ENCODE peak calls at places on chromosomes 2 and 18, in eight cellular contexts. T, S, N, J, R, I, F and A are unnamed samples.

GRCh38 chr2:69043736-69044400 is 30.9 kb downstream of the ANTXR1 start:
- DNase-seq in T (no peak), S (no peak), N (no peak), J (no peak), R (no peak), I (no peak), F (no peak), A (peak)

GRCh38 chr2:144403940-144404339 is 116.0 kb downstream of the ZEB2 start:
- DNase-seq in T (no peak), S (no peak), N (no peak), J (no peak), R (no peak), I (peak), F (no peak), A (no peak)

GRCh38 chr2:2152451-2152850 is 178.6 kb downstream of the MYT1L start:
- DNase-seq in T (no peak), S (no peak), N (no peak), J (no peak), R (no peak), I (no peak), F (no peak), A (no peak)

GRCh38 chr2:127528487-127528886 is 2.2 kb upstream of the IWS1 start:
- DNase-seq in T (no peak), S (no peak), N (no peak), J (no peak), R (no peak), I (no peak), F (no peak), A (no peak)

GRCh38 chr2:224957540-224958465 is 84.5 kb downstream of the DOCK10 start:
- DNase-seq in T (no peak), S (no peak), N (no peak), J (no peak), R (no peak), I (no peak), F (peak), A (peak)

GRCh38 chr2:70552501-70553333 is 909 bp downstream of the TGFA start:
- DNase-seq in T (no peak), S (no peak), N (no peak), J (no peak), R (peak), I (no peak), F (no peak), A (peak)

GRCh38 chr2:76692896-76693295 is 829.3 kb downstream of the LRRTM4 start:
- DNase-seq in T (no peak), S (no peak), N (no peak), J (no peak), R (no peak), I (no peak), F (no peak), A (no peak)

GRCh38 chr2:73105511-73105971 is 7.2 kb downstream of the RAB11FIP5 start:
- DNase-seq in T (no peak), S (no peak), N (no peak), J (no peak), R (no peak), I (no peak), F (no peak), A (no peak)

GRCh38 chr2:122163596-122163995 is 408.1 kb downstream of the TSN start:
- DNase-seq in T (no peak), S (no peak), N (no peak), J (no peak), R (no peak), I (no peak), F (no peak), A (no peak)

GRCh38 chr18:75482880-75483279 is 55.4 kb upstream of the SMIM21 start:
- DNase-seq in T (no peak), S (no peak), N (no peak), J (no peak), R (no peak), I (no peak), F (no peak), A (no peak)

GRCh38 chr2:141888987-141889555 is 241.7 kb downstream of the LRP1B start:
- DNase-seq in T (no peak), S (no peak), N (no peak), J (no peak), R (no peak), I (no peak), F (no peak), A (no peak)

GRCh38 chr2:96112501-96113366 is 3.6 kb downstream of the ADRA2B start:
- DNase-seq in T (no peak), S (no peak), N (no peak), J (no peak), R (no peak), I (no peak), F (no peak), A (no peak)

GRCh38 chr2:100588071-100588786 is 25.4 kb downstream of the PDCL3 start:
- DNase-seq in T (peak), S (no peak), N (no peak), J (no peak), R (no peak), I (no peak), F (peak), A (no peak)

GRCh38 chr2:127398239-127398590 is 10.4 kb upstream of the MAP3K2 start:
- DNase-seq in T (peak), S (peak), N (no peak), J (peak), R (peak), I (peak), F (no peak), A (no peak)

GRCh38 chr2:63486861-63487290 is 101.4 kb downstream of the WDPCP start:
- DNase-seq in T (no peak), S (no peak), N (no peak), J (no peak), R (no peak), I (no peak), F (no peak), A (no peak)

GRCh38 chr2:66982766-66983165 is 414.4 kb upstream of the ETAA1 start:
- DNase-seq in T (no peak), S (no peak), N (no peak), J (no peak), R (no peak), I (no peak), F (no peak), A (no peak)

GRCh38 chr2:140695163-140695562 is 1435.7 kb downstream of the LRP1B start:
- DNase-seq in T (no peak), S (no peak), N (no peak), J (no peak), R (no peak), I (peak), F (no peak), A (no peak)

GRCh38 chr18:44681039-44681595 is 429 bp downstream of the SETBP1 start:
- DNase-seq in T (no peak), S (peak), N (no peak), J (no peak), R (no peak), I (no peak), F (no peak), A (no peak)

GRCh38 chr18:44682181-44682870 is 1.6 kb downstream of the SETBP1 start:
- DNase-seq in T (no peak), S (no peak), N (no peak), J (peak), R (no peak), I (no peak), F (no peak), A (no peak)

GRCh38 chr18:44682871-44683221 is 2.2 kb downstream of the SETBP1 start:
- DNase-seq in T (no peak), S (no peak), N (no peak), J (peak), R (peak), I (no peak), F (no peak), A (no peak)

GRCh38 chr18:44680271-44681038 is at the start of gene SETBP1:
- DNase-seq in T (peak), S (peak), N (no peak), J (peak), R (peak), I (no peak), F (no peak), A (peak)

GRCh38 chr18:44681611-44682010 is 923 bp downstream of the SETBP1 start:
- DNase-seq in T (no peak), S (no peak), N (no peak), J (no peak), R (no peak), I (no peak), F (no peak), A (no peak)
- H3K27ac ChIP-seq in T (peak), S (no peak), N (no peak), J (peak), R (peak), I (no peak), F (peak), A (peak)

GRCh38 chr2:98464772-98465310 is 20.2 kb downstream of the INPP4A start:
- DNase-seq in T (no peak), S (no peak), N (no peak), J (peak), R (no peak), I (no peak), F (peak), A (no peak)

GRCh38 chr2:98463988-98464771 is 19.5 kb downstream of the INPP4A start:
- DNase-seq in T (no peak), S (no peak), N (no peak), J (peak), R (peak), I (no peak), F (no peak), A (no peak)

GRCh38 chr2:98467652-98468051 is 23.0 kb downstream of the INPP4A start:
- DNase-seq in T (no peak), S (no peak), N (no peak), J (no peak), R (no peak), I (no peak), F (no peak), A (no peak)

GRCh38 chr2:98467082-98467536 is 22.5 kb downstream of the INPP4A start:
- DNase-seq in T (no peak), S (no peak), N (no peak), J (peak), R (no peak), I (no peak), F (no peak), A (no peak)

GRCh38 chr2:98465456-98466201 is 21.0 kb downstream of the INPP4A start:
- DNase-seq in T (no peak), S (no peak), N (no peak), J (peak), R (peak), I (no peak), F (peak), A (no peak)
- TF ChIP-seq EP300 in T (no peak), S (no peak), N (no peak), J (no peak), R (no peak), I (no peak), F (peak), A (no peak)

GRCh38 chr18:43192408-43192807 is 76.9 kb upstream of the RIT2 start:
- DNase-seq in T (no peak), S (no peak), N (no peak), J (no peak), R (no peak), I (no peak), F (no peak), A (no peak)

GRCh38 chr18:43195421-43195820 is 79.9 kb upstream of the RIT2 start:
- DNase-seq in T (no peak), S (no peak), N (no peak), J (no peak), R (no peak), I (no peak), F (no peak), A (no peak)

DNA sequence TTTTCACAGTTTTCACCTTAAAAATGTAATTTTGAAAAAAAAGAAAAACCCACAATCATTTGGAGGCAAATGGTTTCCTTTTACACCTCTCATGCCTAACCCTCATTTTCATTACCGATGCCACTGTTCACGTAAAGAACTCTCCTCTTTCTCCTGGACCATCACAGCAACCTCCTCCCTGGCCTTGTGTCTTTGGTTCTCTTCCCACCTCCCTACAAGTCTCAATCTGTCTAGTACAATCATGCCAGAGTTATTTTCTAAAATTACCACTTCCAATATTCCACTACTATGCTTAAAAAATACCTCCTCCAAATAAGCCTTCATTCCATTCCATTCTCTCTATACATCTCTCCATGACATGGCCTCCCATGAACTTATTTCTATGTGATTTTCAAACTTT is 77.9 kb upstream of the RIT2 start:
- DNase-seq in T (no peak), S (no peak), N (no peak), J (no peak), R (no peak), I (no peak), F (no peak), A (no peak)
- H3K27ac ChIP-seq in T (no peak), S (no peak), N (no peak), J (no peak), R (no peak), I (no peak), F (no peak), A (no peak)

GRCh38 chr18:58291131-58291530 is 247.1 kb downstream of the NEDD4L start:
- DNase-seq in T (no peak), S (no peak), N (no peak), J (no peak), R (no peak), I (no peak), F (no peak), A (no peak)
- TF ChIP-seq EP300 in T (no peak), S (no peak), N (no peak), J (no peak), R (no peak), I (no peak), F (no peak), A (no peak)

GRCh38 chr18:31278609-31279071 is 39.3 kb upstream of the DSG1 start:
- DNase-seq in T (no peak), S (no peak), N (no peak), J (no peak), R (no peak), I (peak), F (no peak), A (no peak)

GRCh38 chr18:31270578-31270977 is 47.4 kb upstream of the DSG1 start:
- DNase-seq in T (no peak), S (no peak), N (no peak), J (no peak), R (no peak), I (no peak), F (no peak), A (no peak)

GRCh38 chr18:31275722-31276463 is 42.1 kb upstream of the DSG1 start:
- DNase-seq in T (no peak), S (peak), N (no peak), J (no peak), R (no peak), I (no peak), F (no peak), A (no peak)

GRCh38 chr18:31273812-31274527 is 44.0 kb upstream of the DSG1 start:
- DNase-seq in T (no peak), S (no peak), N (no peak), J (no peak), R (no peak), I (peak), F (no peak), A (no peak)

DNA sequence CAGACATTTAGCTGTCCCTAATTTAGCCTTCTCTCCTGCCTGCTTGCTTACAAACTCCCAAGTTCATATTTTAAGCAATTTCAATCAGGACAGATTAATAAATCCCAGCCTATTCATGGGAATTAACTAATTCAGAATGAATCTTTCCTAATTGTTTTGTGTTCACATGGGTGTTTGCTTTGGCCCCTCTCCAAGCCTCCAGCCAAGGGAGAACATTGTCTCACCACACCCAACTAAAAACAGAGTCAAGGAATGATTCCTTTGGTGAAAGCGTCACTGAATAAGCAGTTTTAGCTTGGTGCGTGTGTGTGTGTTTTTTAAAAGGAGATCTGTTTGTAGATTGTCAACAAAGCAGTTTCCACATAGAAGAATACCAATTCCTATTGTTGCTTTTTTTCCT is 43.0 kb upstream of the DSG1 start:
- DNase-seq in T (no peak), S (peak), N (no peak), J (no peak), R (peak), I (peak), F (no peak), A (no peak)
- H3K27ac ChIP-seq in T (peak), S (no peak), N (no peak), J (no peak), R (no peak), I (no peak), F (no peak), A (peak)

DNA sequence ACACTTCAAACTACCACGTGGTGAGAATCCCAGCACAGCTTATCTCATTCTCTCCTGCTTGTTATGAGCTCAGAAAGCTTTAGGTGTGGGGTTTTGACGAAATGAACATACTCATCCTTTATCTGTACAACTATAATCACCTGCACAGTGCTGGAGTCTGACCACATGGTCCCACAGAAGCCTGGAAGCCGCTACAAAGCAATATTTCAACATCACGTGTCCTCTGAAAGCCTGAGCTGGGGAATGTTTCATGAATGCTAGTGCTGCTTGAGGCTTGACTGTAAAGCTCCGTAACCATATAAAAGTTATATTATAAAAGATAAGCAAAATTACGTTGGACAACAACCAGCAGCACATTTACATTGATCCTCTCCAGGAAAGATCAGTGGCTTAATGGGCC is 43.9 kb downstream of the PIEZO2 start:
- DNase-seq in T (no peak), S (no peak), N (no peak), J (no peak), R (no peak), I (no peak), F (no peak), A (no peak)
- TF ChIP-seq EP300 in T (no peak), S (no peak), N (no peak), J (no peak), R (no peak), I (no peak), F (no peak), A (no peak)

GRCh38 chr18:70373062-70373519 is 84.2 kb downstream of the SOCS6 start:
- DNase-seq in T (no peak), S (peak), N (no peak), J (no peak), R (no peak), I (peak), F (no peak), A (no peak)

GRCh38 chr18:70371908-70372307 is 83.1 kb downstream of the SOCS6 start:
- DNase-seq in T (no peak), S (no peak), N (no peak), J (no peak), R (no peak), I (no peak), F (no peak), A (no peak)

GRCh38 chr18:70374154-70374553 is 85.3 kb downstream of the SOCS6 start:
- DNase-seq in T (no peak), S (no peak), N (no peak), J (no peak), R (no peak), I (no peak), F (no peak), A (no peak)

GRCh38 chr18:70371085-70371735 is 82.4 kb downstream of the SOCS6 start:
- DNase-seq in T (no peak), S (no peak), N (no peak), J (no peak), R (no peak), I (no peak), F (no peak), A (no peak)

DNA sequence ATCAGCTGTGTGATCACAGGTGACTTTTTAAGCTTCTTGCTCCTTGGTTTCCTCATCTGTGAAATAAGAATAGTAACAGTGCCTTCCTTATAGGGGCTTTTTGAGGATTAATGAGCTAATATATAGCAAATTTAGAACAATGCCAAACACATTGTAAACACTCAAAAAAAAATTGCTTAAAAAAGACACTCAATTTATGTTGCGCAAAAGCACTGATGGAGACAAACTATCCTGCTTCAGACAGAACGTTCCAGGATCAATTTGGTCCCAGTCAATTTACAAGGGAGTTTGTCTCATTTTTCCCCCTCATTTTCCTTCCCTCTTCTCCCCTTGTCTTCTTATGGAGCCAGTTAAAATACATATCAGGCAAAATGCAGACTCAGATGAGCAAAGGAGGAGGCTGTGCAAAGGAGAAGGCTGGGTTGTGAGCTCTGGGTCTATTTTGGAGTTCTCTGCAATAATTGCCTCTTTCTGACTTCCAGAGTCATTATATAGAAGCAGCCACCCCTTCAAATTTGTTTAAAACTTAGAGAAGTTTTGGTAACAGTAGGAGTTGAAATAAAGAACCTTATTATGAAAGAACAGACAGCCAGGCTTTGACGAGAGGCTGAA is 83.7 kb downstream of the SOCS6 start:
- DNase-seq in T (no peak), S (no peak), N (no peak), J (no peak), R (no peak), I (no peak), F (no peak), A (no peak)
- H3K27ac ChIP-seq in T (peak), S (peak), N (no peak), J (no peak), R (no peak), I (peak), F (no peak), A (no peak)